ENCODE peak calls at places on chromosomes 12 and 14, in seven cellular contexts. One of them, this sample, is unnamed.

GRCh38 chr14:31932675-31933074 is 144.4 kb upstream of the ARHGAP5 start:
- DNase-seq in dorsolateral prefrontal cortex: no peak
- DNase-seq in uterus: no peak
- DNase-seq in dermis microvascular lymphatic vessel endothelial cell: no peak
- DNase-seq in NCI-H510A: no peak
- DNase-seq in HEK293T: no peak
- DNase-seq in amniotic epithelial cell: no peak
- DNase-seq in this sample: no peak

GRCh38 chr14:90239139-90239538 is 17.2 kb upstream of the PSMC1 start:
- DNase-seq in dorsolateral prefrontal cortex: no peak
- DNase-seq in uterus: no peak
- DNase-seq in dermis microvascular lymphatic vessel endothelial cell: peak
- DNase-seq in NCI-H510A: no peak
- DNase-seq in HEK293T: no peak
- DNase-seq in amniotic epithelial cell: peak
- DNase-seq in this sample: no peak

GRCh38 chr12:43292699-43293098 is 259.3 kb downstream of the ADAMTS20 start:
- DNase-seq in dorsolateral prefrontal cortex: no peak
- DNase-seq in uterus: no peak
- DNase-seq in dermis microvascular lymphatic vessel endothelial cell: peak
- DNase-seq in NCI-H510A: no peak
- DNase-seq in HEK293T: no peak
- DNase-seq in amniotic epithelial cell: peak
- DNase-seq in this sample: no peak

GRCh38 chr12:116278667-116279066 is 1.2 kb upstream of the MED13L start:
- DNase-seq in dorsolateral prefrontal cortex: no peak
- DNase-seq in uterus: no peak
- DNase-seq in dermis microvascular lymphatic vessel endothelial cell: no peak
- DNase-seq in NCI-H510A: no peak
- DNase-seq in HEK293T: no peak
- DNase-seq in amniotic epithelial cell: no peak
- DNase-seq in this sample: no peak

GRCh38 chr14:76883437-76883836 is 57.2 kb downstream of the LRRC74A start:
- DNase-seq in dorsolateral prefrontal cortex: no peak
- DNase-seq in uterus: no peak
- DNase-seq in dermis microvascular lymphatic vessel endothelial cell: no peak
- DNase-seq in NCI-H510A: no peak
- DNase-seq in HEK293T: no peak
- DNase-seq in amniotic epithelial cell: no peak
- DNase-seq in this sample: no peak

GRCh38 chr12:132237772-132238486 is 91.5 kb downstream of the GALNT9 start:
- DNase-seq in dorsolateral prefrontal cortex: no peak
- DNase-seq in uterus: no peak
- DNase-seq in dermis microvascular lymphatic vessel endothelial cell: no peak
- DNase-seq in NCI-H510A: no peak
- DNase-seq in HEK293T: no peak
- DNase-seq in amniotic epithelial cell: no peak
- DNase-seq in this sample: no peak

GRCh38 chr14:81655423-81656314 is 122.0 kb upstream of the SEL1L start:
- DNase-seq in dorsolateral prefrontal cortex: no peak
- DNase-seq in uterus: no peak
- DNase-seq in dermis microvascular lymphatic vessel endothelial cell: no peak
- DNase-seq in NCI-H510A: no peak
- DNase-seq in HEK293T: no peak
- DNase-seq in amniotic epithelial cell: no peak
- DNase-seq in this sample: peak

GRCh38 chr12:1505576-1505975 is 88.8 kb downstream of the FBXL14 start:
- DNase-seq in dorsolateral prefrontal cortex: no peak
- DNase-seq in uterus: no peak
- DNase-seq in dermis microvascular lymphatic vessel endothelial cell: no peak
- DNase-seq in NCI-H510A: no peak
- DNase-seq in HEK293T: no peak
- DNase-seq in amniotic epithelial cell: no peak
- DNase-seq in this sample: no peak

GRCh38 chr14:102857444-102857843 is 65.0 kb upstream of the AMN start:
- DNase-seq in dorsolateral prefrontal cortex: no peak
- DNase-seq in uterus: no peak
- DNase-seq in dermis microvascular lymphatic vessel endothelial cell: no peak
- DNase-seq in NCI-H510A: no peak
- DNase-seq in HEK293T: no peak
- DNase-seq in amniotic epithelial cell: no peak
- DNase-seq in this sample: no peak

GRCh38 chr12:71356569-71356968 is 83.0 kb upstream of the LGR5 start:
- DNase-seq in dorsolateral prefrontal cortex: no peak
- DNase-seq in uterus: no peak
- DNase-seq in dermis microvascular lymphatic vessel endothelial cell: no peak
- DNase-seq in NCI-H510A: no peak
- DNase-seq in HEK293T: no peak
- DNase-seq in amniotic epithelial cell: no peak
- DNase-seq in this sample: no peak

GRCh38 chr12:101628669-101629068 is 33.9 kb downstream of the MYBPC1 start:
- DNase-seq in dorsolateral prefrontal cortex: no peak
- DNase-seq in uterus: no peak
- DNase-seq in dermis microvascular lymphatic vessel endothelial cell: no peak
- DNase-seq in NCI-H510A: no peak
- DNase-seq in HEK293T: no peak
- DNase-seq in amniotic epithelial cell: no peak
- DNase-seq in this sample: no peak

GRCh38 chr12:107223816-107224215 is 130.5 kb upstream of the CRY1 start:
- DNase-seq in dorsolateral prefrontal cortex: no peak
- DNase-seq in uterus: no peak
- DNase-seq in dermis microvascular lymphatic vessel endothelial cell: no peak
- DNase-seq in NCI-H510A: no peak
- DNase-seq in HEK293T: no peak
- DNase-seq in amniotic epithelial cell: peak
- DNase-seq in this sample: no peak

GRCh38 chr14:95545769-95546168 is 10.9 kb downstream of the GLRX5 start:
- DNase-seq in dorsolateral prefrontal cortex: no peak
- DNase-seq in uterus: no peak
- DNase-seq in dermis microvascular lymphatic vessel endothelial cell: peak
- DNase-seq in NCI-H510A: no peak
- DNase-seq in HEK293T: no peak
- DNase-seq in amniotic epithelial cell: peak
- DNase-seq in this sample: no peak

GRCh38 chr12:123973552-123974341 is 732 bp downstream of the ZNF664 start:
- DNase-seq in dorsolateral prefrontal cortex: peak
- DNase-seq in uterus: peak
- DNase-seq in dermis microvascular lymphatic vessel endothelial cell: peak
- DNase-seq in NCI-H510A: no peak
- DNase-seq in HEK293T: peak
- DNase-seq in amniotic epithelial cell: no peak
- DNase-seq in this sample: no peak

GRCh38 chr12:49818241-49818640 is 10.0 kb downstream of the NCKAP5L start:
- DNase-seq in dorsolateral prefrontal cortex: no peak
- DNase-seq in uterus: no peak
- DNase-seq in dermis microvascular lymphatic vessel endothelial cell: no peak
- DNase-seq in NCI-H510A: no peak
- DNase-seq in HEK293T: no peak
- DNase-seq in amniotic epithelial cell: peak
- DNase-seq in this sample: no peak

GRCh38 chr14:31090872-31091764 is 64.9 kb upstream of the STRN3 start:
- DNase-seq in dorsolateral prefrontal cortex: no peak
- DNase-seq in uterus: peak
- DNase-seq in dermis microvascular lymphatic vessel endothelial cell: peak
- DNase-seq in NCI-H510A: no peak
- DNase-seq in HEK293T: no peak
- DNase-seq in amniotic epithelial cell: peak
- DNase-seq in this sample: peak

GRCh38 chr14:104264495-104265265 is 126.3 kb downstream of the KIF26A start:
- DNase-seq in dorsolateral prefrontal cortex: no peak
- DNase-seq in uterus: no peak
- DNase-seq in dermis microvascular lymphatic vessel endothelial cell: no peak
- DNase-seq in NCI-H510A: no peak
- DNase-seq in HEK293T: no peak
- DNase-seq in amniotic epithelial cell: no peak
- DNase-seq in this sample: no peak

GRCh38 chr14:104450811-104451401 is 128.7 kb upstream of the C14orf180 start:
- DNase-seq in dorsolateral prefrontal cortex: no peak
- DNase-seq in uterus: no peak
- DNase-seq in dermis microvascular lymphatic vessel endothelial cell: no peak
- DNase-seq in NCI-H510A: no peak
- DNase-seq in HEK293T: no peak
- DNase-seq in amniotic epithelial cell: no peak
- DNase-seq in this sample: no peak

GRCh38 chr12:125159687-125160086 is 94.5 kb downstream of the AACS start:
- DNase-seq in dorsolateral prefrontal cortex: no peak
- DNase-seq in uterus: no peak
- DNase-seq in dermis microvascular lymphatic vessel endothelial cell: no peak
- DNase-seq in NCI-H510A: no peak
- DNase-seq in HEK293T: no peak
- DNase-seq in amniotic epithelial cell: no peak
- DNase-seq in this sample: no peak

GRCh38 chr12:112112423-112113132 is 4.0 kb upstream of the NAA25 start:
- DNase-seq in dorsolateral prefrontal cortex: no peak
- DNase-seq in uterus: no peak
- DNase-seq in dermis microvascular lymphatic vessel endothelial cell: no peak
- DNase-seq in NCI-H510A: no peak
- DNase-seq in HEK293T: no peak
- DNase-seq in amniotic epithelial cell: no peak
- DNase-seq in this sample: no peak

GRCh38 chr12:95943231-95943842 is at the start of gene AMDHD1:
- DNase-seq in dorsolateral prefrontal cortex: peak
- DNase-seq in uterus: peak
- DNase-seq in dermis microvascular lymphatic vessel endothelial cell: peak
- DNase-seq in NCI-H510A: peak
- DNase-seq in HEK293T: peak
- DNase-seq in amniotic epithelial cell: peak
- DNase-seq in this sample: peak

GRCh38 chr12:47946413-47947107 is 16.8 kb upstream of the TMEM106C start:
- DNase-seq in dorsolateral prefrontal cortex: no peak
- DNase-seq in uterus: no peak
- DNase-seq in dermis microvascular lymphatic vessel endothelial cell: no peak
- DNase-seq in NCI-H510A: no peak
- DNase-seq in HEK293T: no peak
- DNase-seq in amniotic epithelial cell: peak
- DNase-seq in this sample: no peak

GRCh38 chr12:47237751-47238211 is 158.0 kb upstream of the AMIGO2 start:
- DNase-seq in dorsolateral prefrontal cortex: no peak
- DNase-seq in uterus: no peak
- DNase-seq in dermis microvascular lymphatic vessel endothelial cell: no peak
- DNase-seq in NCI-H510A: no peak
- DNase-seq in HEK293T: no peak
- DNase-seq in amniotic epithelial cell: peak
- DNase-seq in this sample: no peak

GRCh38 chr12:113232787-113233585 is 11.7 kb downstream of the TPCN1 start:
- DNase-seq in dorsolateral prefrontal cortex: peak
- DNase-seq in uterus: no peak
- DNase-seq in dermis microvascular lymphatic vessel endothelial cell: no peak
- DNase-seq in NCI-H510A: peak
- DNase-seq in HEK293T: no peak
- DNase-seq in amniotic epithelial cell: no peak
- DNase-seq in this sample: no peak

GRCh38 chr14:26328766-26329165 is 269.1 kb downstream of the NOVA1 start:
- DNase-seq in dorsolateral prefrontal cortex: no peak
- DNase-seq in uterus: no peak
- DNase-seq in dermis microvascular lymphatic vessel endothelial cell: no peak
- DNase-seq in NCI-H510A: no peak
- DNase-seq in HEK293T: no peak
- DNase-seq in amniotic epithelial cell: no peak
- DNase-seq in this sample: no peak

GRCh38 chr12:116919247-116919671 is 8.5 kb downstream of the FBXW8 start:
- DNase-seq in dorsolateral prefrontal cortex: no peak
- DNase-seq in uterus: no peak
- DNase-seq in dermis microvascular lymphatic vessel endothelial cell: no peak
- DNase-seq in NCI-H510A: peak
- DNase-seq in HEK293T: no peak
- DNase-seq in amniotic epithelial cell: no peak
- DNase-seq in this sample: no peak

GRCh38 chr14:69763761-69764510 is 3.0 kb upstream of the SRSF5 start:
- DNase-seq in dorsolateral prefrontal cortex: no peak
- DNase-seq in uterus: no peak
- DNase-seq in dermis microvascular lymphatic vessel endothelial cell: peak
- DNase-seq in NCI-H510A: no peak
- DNase-seq in HEK293T: no peak
- DNase-seq in amniotic epithelial cell: peak
- DNase-seq in this sample: no peak

GRCh38 chr12:123030686-123031085 is 50.2 kb downstream of the ARL6IP4 start:
- DNase-seq in dorsolateral prefrontal cortex: no peak
- DNase-seq in uterus: no peak
- DNase-seq in dermis microvascular lymphatic vessel endothelial cell: no peak
- DNase-seq in NCI-H510A: no peak
- DNase-seq in HEK293T: no peak
- DNase-seq in amniotic epithelial cell: peak
- DNase-seq in this sample: no peak

GRCh38 chr14:47715330-47715729 is 39.9 kb upstream of the MDGA2 start:
- DNase-seq in dorsolateral prefrontal cortex: no peak
- DNase-seq in uterus: no peak
- DNase-seq in dermis microvascular lymphatic vessel endothelial cell: no peak
- DNase-seq in NCI-H510A: no peak
- DNase-seq in HEK293T: no peak
- DNase-seq in amniotic epithelial cell: peak
- DNase-seq in this sample: no peak

GRCh38 chr12:89920866-89921265 is 212.2 kb upstream of the ATP2B1 start:
- DNase-seq in dorsolateral prefrontal cortex: no peak
- DNase-seq in uterus: no peak
- DNase-seq in dermis microvascular lymphatic vessel endothelial cell: no peak
- DNase-seq in NCI-H510A: no peak
- DNase-seq in HEK293T: no peak
- DNase-seq in amniotic epithelial cell: no peak
- DNase-seq in this sample: no peak

GRCh38 chr12:2467447-2468195 is 327.1 kb upstream of the FKBP4 start:
- DNase-seq in dorsolateral prefrontal cortex: no peak
- DNase-seq in uterus: no peak
- DNase-seq in dermis microvascular lymphatic vessel endothelial cell: no peak
- DNase-seq in NCI-H510A: no peak
- DNase-seq in HEK293T: no peak
- DNase-seq in amniotic epithelial cell: no peak
- DNase-seq in this sample: no peak

This sample was measured in T1000.